ENCODE peak calls at places on chromosomes 7 and 10, in eight cellular contexts. X is colonic mucosa, W is MM.1S, L is neural progenitor cell, C is IMR-90, U is AG04450, A is prostate gland, Q is PC-3. J is an unnamed sample.

GRCh38 chr7:142804715-142805114 is 33.9 kb downstream of the PRSS2 start:
- DNase-seq in Q (no peak), W (no peak), L (no peak), U (no peak), X (no peak), C (no peak), A (no peak), J (no peak)

GRCh38 chr10:119206603-119207366 is 586 bp upstream of the GRK5 start:
- DNase-seq in A (peak; percentile 30), Q (peak; percentile 68), X (peak; percentile 66), W (peak; percentile 74), U (no peak), L (peak; percentile 91), C (peak; percentile 59), J (peak; percentile 92)

GRCh38 chr7:129489491-129489890 is 12.8 kb upstream of the SMKR1 start:
- DNase-seq in U (peak; percentile 72), L (no peak), X (no peak), Q (peak; percentile 15), C (peak; percentile 93), W (peak; percentile 1), A (no peak), J (peak; percentile 76)

GRCh38 chr7:129831424-129832058 is 121.2 kb downstream of the UBE2H start:
- DNase-seq in C (peak; percentile 95), L (peak; percentile 67), Q (peak; percentile 76), W (no peak), A (no peak), X (no peak), U (peak; percentile 88), J (peak; percentile 86)

GRCh38 chr7:82818091-82818620 is 344.5 kb downstream of the PCLO start:
- DNase-seq in W (no peak), X (no peak), L (peak; percentile 79), Q (no peak), U (no peak), A (no peak), C (no peak), J (no peak)

GRCh38 chr10:86210416-86210815 is 156.2 kb downstream of the GRID1 start:
- DNase-seq in Q (no peak), X (no peak), C (no peak), L (no peak), A (no peak), W (no peak), U (no peak), J (no peak)

GRCh38 chr7:55570218-55570873 is 2.0 kb downstream of the VOPP1 start:
- DNase-seq in W (peak; percentile 80), L (no peak), X (no peak), A (no peak), C (no peak), Q (no peak), U (no peak), J (peak; percentile 68)

GRCh38 chr10:75683158-75683557 is 251.7 kb downstream of the LRMDA start:
- DNase-seq in U (no peak), X (no peak), A (peak; percentile 59), L (no peak), W (no peak), C (no peak), Q (peak; percentile 46), J (no peak)

GRCh38 chr7:158975526-158976467 is 119.4 kb downstream of the DYNC2I1 start:
- DNase-seq in U (no peak), A (no peak), C (no peak), X (no peak), L (peak; percentile 63), W (peak; percentile 69), Q (peak; percentile 66), J (no peak)

GRCh38 chr7:11591943-11592342 is 240.1 kb downstream of the THSD7A start:
- DNase-seq in C (no peak), U (no peak), W (no peak), A (no peak), X (no peak), L (no peak), Q (no peak), J (no peak)

GRCh38 chr10:34732926-34733325 is 82.2 kb downstream of the PARD3 start:
- DNase-seq in C (peak; percentile 64), U (no peak), A (no peak), L (peak; percentile 25), X (no peak), W (no peak), Q (peak; percentile 93), J (peak; percentile 75)

GRCh38 chr10:43208147-43209063 is 58.5 kb downstream of the RASGEF1A start:
- DNase-seq in X (no peak), Q (no peak), C (no peak), W (no peak), A (no peak), U (no peak), L (no peak), J (no peak)

GRCh38 chr7:87328281-87328680 is 17.2 kb upstream of the CROT start:
- DNase-seq in A (no peak), L (peak; percentile 51), X (no peak), W (no peak), Q (no peak), U (no peak), C (peak; percentile 39), J (peak; percentile 38)

GRCh38 chr10:124530215-124530665 is 68.6 kb downstream of the LHPP start:
- DNase-seq in A (peak; percentile 72), W (peak; percentile 78), L (peak; percentile 83), X (peak; percentile 90), C (peak; percentile 74), U (peak; percentile 52), Q (peak; percentile 80), J (peak; percentile 91)

GRCh38 chr10:110413049-110413783 is 84.5 kb upstream of the DUSP5 start:
- DNase-seq in A (no peak), X (no peak), W (no peak), Q (no peak), L (no peak), U (no peak), C (no peak), J (no peak)

GRCh38 chr10:123496996-123497660 is 169.0 kb upstream of the GPR26 start:
- DNase-seq in W (no peak), Q (no peak), C (no peak), X (no peak), U (no peak), L (no peak), A (no peak), J (no peak)

GRCh38 chr10:102545997-102546396 is 42.2 kb downstream of the SUFU start:
- DNase-seq in A (no peak), W (no peak), L (no peak), C (no peak), X (no peak), U (no peak), Q (no peak), J (peak; percentile 12)

GRCh38 chr10:107548301-107548700 is 383.8 kb upstream of the SORCS1 start:
- DNase-seq in A (no peak), C (no peak), U (no peak), Q (no peak), L (peak; percentile 25), X (no peak), W (no peak), J (peak; percentile 35)

GRCh38 chr7:6706666-6707407 is at the start of gene ZNF12:
- DNase-seq in L (peak; percentile 97), C (peak; percentile 92), W (peak; percentile 96), U (peak; percentile 81), Q (peak; percentile 93), X (peak; percentile 98), A (peak; percentile 94), J (peak; percentile 97)

GRCh38 chr7:94478648-94479214 is 30.9 kb upstream of the CASD1 start:
- DNase-seq in U (no peak), W (no peak), Q (no peak), A (no peak), X (no peak), L (no peak), C (no peak), J (no peak)
- H3K4me3 ChIP-seq in U (no peak overlapping the region), W (no peak overlapping the region), Q (no peak overlapping the region), A (no peak overlapping the region), X (no peak overlapping the region), L (no peak overlapping the region), C (no peak overlapping the region), J (no peak overlapping the region)

DNA sequence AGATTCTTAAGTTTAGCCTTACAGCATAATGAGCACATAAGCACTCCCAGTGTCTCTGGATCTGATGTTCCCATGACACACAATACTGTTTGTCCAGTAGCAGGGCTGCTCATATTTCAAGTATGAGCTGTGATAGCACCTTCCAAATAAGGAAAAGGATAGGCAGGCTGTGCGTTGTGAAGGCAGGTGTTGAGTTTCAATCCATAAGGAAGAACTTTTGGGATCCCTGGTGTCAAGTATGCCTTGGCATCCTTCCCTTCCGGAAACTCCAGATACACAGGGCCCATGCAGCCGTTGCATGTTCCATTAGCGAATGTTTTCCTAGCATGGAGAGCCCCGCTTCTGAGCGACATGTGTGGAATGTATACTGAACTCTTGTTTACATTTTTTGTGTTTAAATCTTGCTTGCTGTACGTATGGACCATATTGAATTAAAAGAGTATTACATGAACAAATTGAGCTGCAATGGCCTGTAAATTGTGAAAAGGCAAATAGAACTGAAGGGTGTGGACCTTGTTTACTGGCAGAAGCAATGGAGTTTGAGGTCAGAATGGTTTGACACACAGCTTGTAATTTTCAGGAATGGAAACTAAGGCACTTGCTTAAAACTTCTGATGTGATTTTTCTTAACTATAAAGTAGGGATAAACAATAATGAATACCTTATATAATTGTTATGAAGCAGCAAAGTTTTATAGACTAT is 33.7 kb upstream of the COBL start:
- DNase-seq in W (no peak), X (peak; percentile 85), U (no peak), C (no peak), A (peak; percentile 75), Q (peak; percentile 92), L (no peak), J (no peak)
- H3K4me3 ChIP-seq in W (no peak overlapping the region), X (no peak overlapping the region), U (no peak overlapping the region), C (no peak overlapping the region), A (no peak overlapping the region), Q (peak overlapping the region; percentile 42), L (no peak overlapping the region), J (no peak overlapping the region)

GRCh38 chr10:3481000-3481335 is 304.0 kb downstream of the KLF6 start:
- DNase-seq in Q (no peak), X (no peak), U (no peak), C (no peak), W (no peak), L (no peak), A (no peak), J (no peak)

GRCh38 chr10:3480281-3480999 is 304.6 kb downstream of the KLF6 start:
- DNase-seq in A (no peak), C (no peak), U (no peak), W (no peak), Q (no peak), X (no peak), L (no peak), J (no peak)

GRCh38 chr10:3481496-3481895 is 303.5 kb downstream of the KLF6 start:
- DNase-seq in L (no peak), W (no peak), Q (no peak), X (no peak), C (no peak), A (no peak), U (no peak), J (no peak)

GRCh38 chr10:3484306-3485187 is 300.5 kb downstream of the KLF6 start:
- DNase-seq in X (no peak), W (no peak), Q (no peak), A (no peak), U (no peak), C (peak; percentile 73), L (no peak), J (peak; percentile 46)

GRCh38 chr10:3482200-3482993 is 302.6 kb downstream of the KLF6 start:
- DNase-seq in A (peak; percentile 91), X (peak; percentile 76), W (no peak), C (peak; percentile 95), L (peak; percentile 85), U (peak; percentile 70), Q (peak; percentile 86), J (peak; percentile 97)
- H3K4me3 ChIP-seq in A (no peak overlapping the region), X (no peak overlapping the region), W (no peak overlapping the region), C (no peak overlapping the region), L (no peak overlapping the region), U (peak overlapping the region; percentile 36), Q (peak overlapping the region; percentile 45), J (peak overlapping the region; percentile 57)

GRCh38 chr10:18647945-18648344 is 3.4 kb downstream of the NSUN6 start:
- DNase-seq in L (no peak), A (no peak), W (no peak), Q (no peak), X (no peak), C (no peak), U (no peak), J (no peak)
- H3K4me3 ChIP-seq in L (no peak overlapping the region), A (no peak overlapping the region), W (no peak overlapping the region), Q (no peak overlapping the region), X (no peak overlapping the region), C (no peak overlapping the region), U (no peak overlapping the region), J (no peak overlapping the region)

J was measured in GM23248.